ENCODE peak calls at places on chromosome 5, in five cellular contexts. O, R, E, X and N are unnamed samples.

GRCh38 chr5:82105457-82105856 is 133.6 kb downstream of the ATG10 start:
- DNase-seq in O (no peak), R (no peak), E (no peak), X (no peak), N (no peak)

GRCh38 chr5:39264528-39264927 is 45.2 kb upstream of the FYB1 start:
- DNase-seq in O (no peak), R (no peak), E (no peak), X (peak), N (peak)

GRCh38 chr5:164832545-164832944 is 1327.1 kb downstream of the MAT2B start:
- DNase-seq in O (no peak), R (no peak), E (no peak), X (no peak), N (no peak)

GRCh38 chr5:113397046-113397445 is 37.7 kb downstream of the TSSK1B start:
- DNase-seq in O (no peak), R (no peak), E (no peak), X (no peak), N (no peak)

GRCh38 chr5:56206126-56206525 is 27.0 kb downstream of the ANKRD55 start:
- DNase-seq in O (no peak), R (peak), E (no peak), X (no peak), N (no peak)

GRCh38 chr5:67187318-67187717 is 9.3 kb downstream of the CD180 start:
- DNase-seq in O (no peak), R (no peak), E (no peak), X (no peak), N (no peak)

GRCh38 chr5:171152382-171152781 is 156.7 kb upstream of the TLX3 start:
- DNase-seq in O (no peak), R (peak), E (no peak), X (no peak), N (no peak)

GRCh38 chr5:54234304-54234938 is 76.0 kb downstream of the ARL15 start:
- DNase-seq in O (no peak), R (no peak), E (no peak), X (peak), N (peak)

GRCh38 chr5:143428738-143429420 is 25.4 kb upstream of the NR3C1 start:
- DNase-seq in O (no peak), R (no peak), E (no peak), X (no peak), N (no peak)

GRCh38 chr5:178432421-178433272 is 157.5 kb downstream of the COL23A1 start:
- DNase-seq in O (no peak), R (no peak), E (peak), X (no peak), N (no peak)

GRCh38 chr5:151406322-151406947 is 41.0 kb upstream of the SLC36A1 start:
- DNase-seq in O (no peak), R (no peak), E (no peak), X (peak), N (no peak)

GRCh38 chr5:108101816-108102215 is 280.1 kb downstream of the FBXL17 start:
- DNase-seq in O (no peak), R (no peak), E (no peak), X (no peak), N (no peak)

GRCh38 chr5:91206734-91207133 is 176.4 kb downstream of the ARRDC3 start:
- DNase-seq in O (no peak), R (peak), E (no peak), X (no peak), N (no peak)

DNA sequence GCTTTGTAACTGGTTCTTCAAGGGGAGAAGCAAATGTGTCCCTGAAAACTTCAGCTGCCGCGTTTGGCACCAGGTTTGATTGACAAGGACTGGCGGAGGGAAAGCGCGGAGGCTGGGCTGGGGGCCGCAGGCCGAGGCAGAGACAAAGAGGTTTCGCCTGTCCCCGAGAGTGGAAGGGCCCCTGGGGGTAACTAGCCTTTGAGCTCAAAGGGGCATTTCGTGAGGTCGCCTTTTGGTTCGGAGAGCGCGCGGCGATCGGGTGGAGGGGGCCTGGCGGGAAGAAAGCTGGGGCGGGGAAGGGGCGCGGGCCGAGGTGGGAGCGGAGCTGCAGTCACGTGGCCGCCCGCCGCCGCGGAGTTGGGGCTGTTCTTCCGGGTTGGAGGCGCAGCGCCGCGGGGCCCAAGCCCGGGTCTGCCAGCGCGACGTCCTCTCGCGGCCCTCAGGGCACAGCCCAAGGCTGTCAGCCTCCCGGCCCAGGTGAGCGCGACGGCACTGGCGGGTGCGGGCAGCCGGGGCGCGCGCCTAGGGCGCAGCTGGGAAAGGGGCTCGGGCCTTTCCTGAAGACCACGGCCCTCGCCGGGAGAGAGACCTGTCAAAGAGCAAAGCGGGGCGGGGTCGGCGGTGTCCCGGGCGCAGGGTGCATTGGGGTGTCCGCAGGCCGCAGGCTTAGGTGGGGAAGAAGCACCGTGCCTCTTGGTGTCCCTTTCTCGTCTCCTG is at the start of gene NNT:
- DNase-seq in O (peak), R (no peak), E (peak), X (peak), N (peak)
- TF ChIP-seq CTCF in O (no peak), R (no peak), E (no peak), X (no peak), N (no peak)

GRCh38 chr5:169148066-169148740 is 152.7 kb downstream of the SLIT3 start:
- DNase-seq in O (no peak), R (no peak), E (no peak), X (no peak), N (no peak)

GRCh38 chr5:169147542-169147941 is 153.4 kb downstream of the SLIT3 start:
- DNase-seq in O (no peak), R (no peak), E (no peak), X (no peak), N (no peak)

GRCh38 chr5:169150108-169150507 is 150.8 kb downstream of the SLIT3 start:
- DNase-seq in O (no peak), R (no peak), E (no peak), X (no peak), N (no peak)

GRCh38 chr5:169151051-169151805 is 149.7 kb downstream of the SLIT3 start:
- DNase-seq in O (no peak), R (no peak), E (no peak), X (no peak), N (no peak)

GRCh38 chr5:169149317-169149716 is 151.6 kb downstream of the SLIT3 start:
- DNase-seq in O (no peak), R (no peak), E (no peak), X (no peak), N (no peak)
- TF ChIP-seq CTCF in O (no peak), R (peak), E (no peak), X (peak), N (no peak)

GRCh38 chr5:72752909-72753308 is 63.6 kb upstream of the TNPO1 start:
- DNase-seq in O (no peak), R (no peak), E (no peak), X (no peak), N (no peak)
- TF ChIP-seq CTCF in O (no peak), R (no peak), E (no peak), X (no peak), N (no peak)

DNA sequence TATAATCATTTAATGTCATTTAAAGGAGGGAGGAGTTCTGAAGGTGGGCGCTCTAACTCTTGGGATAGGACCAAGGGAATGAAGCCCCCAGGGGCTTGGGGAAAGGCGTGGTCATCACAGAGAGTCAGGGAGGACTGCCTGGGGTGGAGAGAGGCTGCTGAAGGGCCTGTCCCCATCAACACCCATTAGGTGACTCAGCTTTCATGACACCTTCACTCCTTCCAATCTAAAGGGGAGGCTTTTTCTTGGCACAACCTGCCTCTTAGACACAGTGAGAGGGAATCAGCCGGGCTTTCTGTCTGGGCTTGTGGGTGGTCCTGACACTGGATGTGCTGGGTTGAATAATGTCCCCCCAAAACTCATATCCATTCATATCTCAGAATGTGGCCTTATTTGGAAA is 31.4 kb upstream of the ANKRD33B start:
- DNase-seq in O (no peak), R (no peak), E (peak), X (no peak), N (no peak)
- TF ChIP-seq CTCF in O (no peak), R (no peak), E (no peak), X (no peak), N (no peak)

DNA sequence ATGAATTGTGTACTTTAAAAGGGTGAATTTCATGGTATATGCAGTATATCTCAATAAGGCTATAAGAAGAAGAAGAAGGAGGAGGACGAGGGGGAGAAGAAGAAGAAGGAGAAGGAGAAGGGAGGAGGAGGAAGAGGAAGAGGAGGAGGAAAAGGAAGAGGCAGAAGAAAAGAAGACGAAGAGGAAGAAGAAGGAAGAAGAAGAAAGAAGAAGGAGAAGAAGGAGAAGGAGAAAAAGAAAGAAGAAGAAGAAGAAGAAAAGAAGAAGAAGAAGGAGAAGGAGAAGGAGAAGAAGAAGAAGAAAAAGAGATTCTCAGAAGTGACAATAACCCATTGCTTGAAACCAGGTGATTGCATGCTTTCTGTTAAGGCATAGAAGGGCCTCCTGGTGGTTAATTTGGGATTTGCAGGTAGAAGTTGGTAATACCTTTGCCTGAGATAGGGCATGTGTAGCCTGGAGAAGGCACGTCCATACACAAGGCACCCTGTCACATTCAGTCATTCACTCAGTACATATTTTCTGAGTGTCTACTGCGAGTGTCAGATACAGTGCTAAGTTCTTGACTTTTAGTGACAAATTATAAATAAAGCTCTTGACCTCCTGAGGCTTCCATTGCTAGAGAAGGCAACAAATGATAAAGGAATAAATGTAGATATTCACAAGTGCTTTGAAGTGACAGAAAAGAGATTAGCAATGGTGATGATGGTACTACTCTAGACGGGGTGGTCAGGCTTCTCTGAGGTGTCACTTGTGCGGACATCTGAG is 231.3 kb downstream of the NPR3 start:
- DNase-seq in O (no peak), R (no peak), E (no peak), X (peak), N (peak)
- TF ChIP-seq CTCF in O (no peak), R (peak), E (no peak), X (peak), N (peak)

GRCh38 chr5:86968311-86968753 is 299.4 kb upstream of the RASA1 start:
- DNase-seq in O (no peak), R (peak), E (no peak), X (peak), N (no peak)
- TF ChIP-seq CTCF in O (peak), R (peak), E (peak), X (peak), N (peak)

GRCh38 chr5:118060833-118061232 is 927.5 kb downstream of the DTWD2 start:
- DNase-seq in O (no peak), R (no peak), E (no peak), X (no peak), N (no peak)
- TF ChIP-seq CTCF in O (no peak), R (peak), E (no peak), X (peak), N (no peak)